ENCODE peak calls at places on chromosomes 6 and 20, in eight cellular contexts. K, V, J, H, I, B, X and U are unnamed samples.

GRCh38 chr6:108872001-108872974 is 24.1 kb downstream of the ARMC2 start:
- DNase-seq in K (peak; percentile 67), V (no peak), J (no peak), H (no peak), I (peak; percentile 58), B (no peak), X (no peak), U (no peak)

GRCh38 chr6:29995346-29995777 is 53.0 kb downstream of the HLA-A start:
- DNase-seq in K (no peak), V (no peak), J (no peak), H (no peak), I (no peak), B (no peak), X (peak; percentile 34), U (no peak)

GRCh38 chr20:56373942-56374341 is 15.2 kb downstream of the FAM210B start:
- DNase-seq in K (no peak), V (no peak), J (no peak), H (no peak), I (peak; percentile 11), B (no peak), X (peak; percentile 99), U (peak; percentile 90)

GRCh38 chr6:46734867-46735719 is at the start of gene PLA2G7:
- DNase-seq in K (peak; percentile 63), V (peak; percentile 65), J (peak; percentile 74), H (peak; percentile 62), I (no peak), B (peak; percentile 74), X (peak; percentile 16), U (no peak)

GRCh38 chr6:111357680-111358079 is 125.3 kb downstream of the REV3L start:
- DNase-seq in K (no peak), V (no peak), J (no peak), H (no peak), I (no peak), B (no peak), X (no peak), U (no peak)

GRCh38 chr6:42522021-42522420 is 41.8 kb upstream of the UBR2 start:
- DNase-seq in K (no peak), V (no peak), J (no peak), H (no peak), I (no peak), B (no peak), X (no peak), U (no peak)

GRCh38 chr20:49877254-49877990 is 37.9 kb downstream of the SPATA2 start:
- DNase-seq in K (peak; percentile 21), V (no peak), J (no peak), H (no peak), I (no peak), B (no peak), X (no peak), U (no peak)

GRCh38 chr6:121881974-121882667 is 446.7 kb downstream of the GJA1 start:
- DNase-seq in K (no peak), V (no peak), J (no peak), H (no peak), I (no peak), B (no peak), X (peak; percentile 70), U (peak; percentile 51)

DNA sequence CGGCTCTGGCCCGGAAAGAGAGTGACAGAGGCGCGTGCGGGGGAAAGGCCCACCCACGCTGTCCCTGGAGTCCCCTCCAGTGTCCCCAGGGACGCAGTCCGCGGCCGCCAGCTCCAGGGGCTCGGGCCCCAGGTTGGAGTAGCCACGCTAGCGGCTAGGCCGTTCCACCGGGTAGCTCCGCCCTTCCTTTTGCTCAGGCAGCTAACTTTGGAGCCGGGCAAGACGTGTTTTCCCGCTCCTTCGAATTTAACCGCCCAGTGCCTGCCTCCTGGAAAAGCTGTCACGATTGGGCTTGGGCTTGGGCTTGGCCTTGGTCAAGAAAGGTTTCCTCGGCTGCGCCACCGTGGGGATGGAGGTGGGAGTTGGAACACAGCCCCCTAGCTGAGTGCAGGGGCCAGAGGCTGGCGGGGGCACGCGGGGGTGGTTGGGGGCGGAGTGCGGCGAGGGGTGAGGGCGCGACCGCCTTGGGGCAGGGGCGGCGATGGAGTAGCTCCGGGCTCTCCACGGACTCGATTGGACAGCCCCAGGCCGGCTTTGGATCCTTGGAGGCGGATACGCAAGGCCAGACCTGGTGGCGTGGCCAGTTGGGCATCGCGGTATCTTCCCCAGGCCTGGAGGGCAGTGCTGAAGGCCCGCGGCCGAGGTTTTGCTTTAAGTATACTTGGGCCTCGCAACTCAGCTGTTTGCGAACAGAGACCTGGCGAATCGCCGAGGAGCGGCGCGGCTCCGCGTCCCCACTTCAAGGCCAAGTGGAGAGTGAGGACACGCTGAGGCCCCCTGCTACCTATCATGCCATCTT is 4.5 kb downstream of the LINC00237 start:
- DNase-seq in K (no peak), V (peak; percentile 75), J (peak; percentile 47), H (no peak), I (peak; percentile 9), B (peak; percentile 76), X (no peak), U (no peak)
- TF ChIP-seq CTCF in K (no peak), V (no peak), J (no peak), H (no peak), I (no peak), B (peak; percentile 36), X (no peak), U (no peak)

GRCh38 chr6:157281570-157281969 is 41.7 kb downstream of the TMEM242 start:
- DNase-seq in K (no peak), V (peak; percentile 60), J (no peak), H (no peak), I (no peak), B (no peak), X (no peak), U (no peak)
- TF ChIP-seq CTCF in K (no peak), V (no peak), J (no peak), H (peak; percentile 31), I (no peak), B (peak; percentile 49), X (no peak), U (peak; percentile 12)

GRCh38 chr6:41371461-41371991 is 36.1 kb downstream of the NCR2 start:
- DNase-seq in K (peak; percentile 76), V (peak; percentile 65), J (peak; percentile 70), H (peak; percentile 78), I (no peak), B (peak; percentile 77), X (peak; percentile 40), U (no peak)
- TF ChIP-seq CTCF in K (peak; percentile 56), V (no peak), J (no peak), H (peak; percentile 47), I (no peak), B (no peak), X (no peak), U (peak; percentile 20)

DNA sequence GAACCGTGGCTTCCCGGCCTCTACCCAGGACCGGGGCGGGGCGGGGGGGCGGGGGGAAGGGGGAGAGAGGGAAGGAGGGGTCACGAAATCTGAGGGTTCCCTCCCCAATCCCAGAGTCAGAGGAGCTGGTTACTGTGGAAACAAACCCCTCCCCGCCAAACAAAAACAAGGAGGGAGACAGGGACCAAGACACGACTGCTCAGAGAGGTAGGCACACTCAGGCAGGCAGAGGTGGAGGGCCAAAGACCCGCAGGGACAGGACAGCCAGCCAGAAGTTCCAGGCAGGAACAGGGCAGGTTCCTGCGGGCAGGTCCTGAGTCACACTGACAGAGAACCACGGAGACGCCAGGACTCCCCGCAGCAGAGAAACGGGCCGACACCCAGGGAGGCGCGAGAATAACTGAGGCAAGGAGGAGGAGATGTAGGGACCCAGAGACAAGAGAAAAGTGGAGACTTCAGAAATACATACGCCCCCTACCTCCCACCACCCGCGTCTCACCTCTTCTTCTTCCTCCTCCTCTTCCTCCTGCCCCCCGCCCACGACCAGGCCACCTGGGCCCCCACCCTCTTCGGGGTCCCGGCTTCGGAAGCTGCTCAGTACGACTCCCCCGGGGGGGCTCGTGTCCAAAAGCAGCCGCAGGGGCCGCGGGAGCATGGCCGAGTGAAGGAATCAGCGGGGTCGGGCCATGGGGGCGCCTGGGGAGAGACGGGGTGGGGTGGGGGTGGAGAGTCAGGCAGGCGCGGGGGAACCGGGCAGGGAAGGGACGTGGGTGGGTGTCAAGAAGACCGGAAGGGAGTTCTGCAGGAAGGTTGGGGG is 578 bp downstream of the RGL2 start:
- DNase-seq in K (peak; percentile 90), V (peak; percentile 78), J (peak; percentile 63), H (peak; percentile 42), I (peak; percentile 77), B (peak; percentile 84), X (peak; percentile 78), U (no peak)
- TF ChIP-seq CTCF in K (no peak), V (no peak), J (no peak), H (no peak), I (no peak), B (no peak), X (no peak), U (no peak)